ENCODE peak calls at places on chromosome 2, in seven cellular contexts. Z is right lobe of liver, S is cardiac fibroblast, R is transverse colon, G is mucosa of descending colon, J is heart right ventricle, Q is pancreas. H is an unnamed sample.

GRCh38 chr2:190579945-190580866 is 45.7 kb upstream of the NEMP2 start:
- DNase-seq in J (no peak), S (no peak), G (no peak), Z (no peak), Q (no peak), R (no peak), H (no peak)

GRCh38 chr2:237307495-237307894 is 106.5 kb downstream of the COL6A3 start:
- DNase-seq in Q (no peak), J (no peak), S (no peak), G (no peak), R (no peak), Z (no peak), H (no peak)

GRCh38 chr2:203682688-203683130 is 23.7 kb upstream of the CD28 start:
- DNase-seq in J (no peak), Z (no peak), G (no peak), R (no peak), Q (no peak), S (peak; percentile 97), H (no peak)

GRCh38 chr2:47535991-47536390 is 133.0 kb downstream of the MSH2 start:
- DNase-seq in J (no peak), S (peak; percentile 48), Z (no peak), R (no peak), Q (no peak), G (no peak), H (no peak)

GRCh38 chr2:68258854-68259253 is 6.5 kb upstream of the PPP3R1 start:
- DNase-seq in G (no peak), R (no peak), Z (no peak), Q (no peak), J (no peak), S (no peak), H (no peak)

GRCh38 chr2:161273038-161273760 is 35.0 kb upstream of the PSMD14 start:
- DNase-seq in Q (no peak), R (no peak), Z (no peak), J (no peak), S (peak; percentile 79), G (peak; percentile 74), H (peak; percentile 31)

GRCh38 chr2:10120938-10121574 is 1.5 kb upstream of the RRM2 start:
- DNase-seq in J (no peak), G (peak; percentile 57), R (peak; percentile 32), Z (no peak), Q (no peak), S (no peak), H (no peak)

GRCh38 chr2:41194235-41194634 is 742.3 kb upstream of the SLC8A1 start:
- DNase-seq in Z (peak; percentile 18), R (no peak), S (peak; percentile 61), Q (no peak), G (no peak), J (peak; percentile 21), H (peak; percentile 2)

GRCh38 chr2:263774-264492 is at the start of gene SH3YL1:
- DNase-seq in J (peak; percentile 24), R (peak; percentile 88), Q (peak; percentile 84), S (peak; percentile 19), Z (peak; percentile 45), G (peak; percentile 88), H (no peak)

GRCh38 chr2:240877460-240878340 is 9.1 kb downstream of the AGXT start:
- DNase-seq in Q (no peak), G (no peak), Z (no peak), J (peak; percentile 9), S (no peak), R (no peak), H (no peak)

GRCh38 chr2:183185534-183185933 is 61.3 kb downstream of the NUP35 start:
- DNase-seq in Z (no peak), R (no peak), G (no peak), Q (no peak), J (no peak), S (no peak), H (no peak)

GRCh38 chr2:120940726-120941256 is 205.1 kb downstream of the GLI2 start:
- DNase-seq in Z (no peak), R (no peak), Q (no peak), G (no peak), J (no peak), S (no peak), H (no peak)

GRCh38 chr2:237754182-237754581 is 44.4 kb upstream of the RBM44 start:
- DNase-seq in J (no peak), S (peak; percentile 23), G (no peak), R (no peak), Q (no peak), Z (no peak), H (no peak)

GRCh38 chr2:28366496-28367282 is 26.0 kb upstream of the FOSL2 start:
- DNase-seq in R (peak; percentile 78), S (peak; percentile 72), J (no peak), Z (no peak), G (peak; percentile 78), Q (no peak), H (no peak)

GRCh38 chr2:37615808-37616673 is 55.4 kb downstream of the CDC42EP3 start:
- DNase-seq in Q (no peak), R (peak; percentile 47), Z (peak; percentile 34), S (no peak), G (peak; percentile 32), J (peak; percentile 40), H (no peak)

GRCh38 chr2:31664949-31665724 is 84.4 kb upstream of the SRD5A2 start:
- DNase-seq in R (no peak), Q (no peak), G (no peak), Z (no peak), J (no peak), S (no peak), H (no peak)

GRCh38 chr2:67277450-67277849 is 119.7 kb upstream of the ETAA1 start:
- DNase-seq in S (no peak), J (no peak), R (peak; percentile 51), G (peak; percentile 65), Q (no peak), Z (peak; percentile 19), H (no peak)

GRCh38 chr2:7450188-7451156 is 533.3 kb downstream of the RNF144A start:
- DNase-seq in R (no peak), Z (no peak), J (no peak), G (no peak), S (no peak), Q (no peak), H (no peak)

GRCh38 chr2:7444614-7445013 is 527.4 kb downstream of the RNF144A start:
- DNase-seq in Z (no peak), R (no peak), J (no peak), S (no peak), G (no peak), Q (no peak), H (no peak)

GRCh38 chr2:7452110-7452851 is 535.1 kb downstream of the RNF144A start:
- DNase-seq in Z (no peak), J (no peak), S (no peak), G (no peak), Q (no peak), R (no peak), H (no peak)

GRCh38 chr2:7449287-7449686 is 532.1 kb downstream of the RNF144A start:
- DNase-seq in R (no peak), Q (no peak), G (no peak), S (no peak), J (no peak), Z (no peak), H (no peak)

GRCh38 chr2:7448578-7449264 is 531.5 kb downstream of the RNF144A start:
- DNase-seq in Q (no peak), S (no peak), R (no peak), G (no peak), Z (no peak), J (no peak), H (no peak)
- TF ChIP-seq CTCF in Q (no peak), S (no peak), R (no peak), G (no peak), Z (no peak), J (no peak), H (no peak)

GRCh38 chr2:207484444-207485391 is 45.0 kb upstream of the CREB1 start:
- DNase-seq in Z (no peak), J (no peak), G (no peak), S (no peak), Q (no peak), R (no peak), H (no peak)

GRCh38 chr2:207489251-207489650 is 40.5 kb upstream of the CREB1 start:
- DNase-seq in R (no peak), Z (no peak), J (no peak), Q (no peak), S (no peak), G (no peak), H (no peak)

GRCh38 chr2:207491086-207491485 is 38.7 kb upstream of the CREB1 start:
- DNase-seq in S (no peak), R (no peak), Q (no peak), J (no peak), Z (no peak), G (no peak), H (no peak)

GRCh38 chr2:207490441-207490840 is 39.3 kb upstream of the CREB1 start:
- DNase-seq in J (no peak), Q (no peak), G (no peak), Z (no peak), S (no peak), R (no peak), H (no peak)

GRCh38 chr2:207487650-207488315 is 42.0 kb upstream of the CREB1 start:
- DNase-seq in J (no peak), Z (no peak), G (no peak), Q (no peak), R (no peak), S (peak; percentile 84), H (no peak)
- TF ChIP-seq CTCF in J (no peak), Z (no peak), G (no peak), Q (no peak), R (no peak), S (peak; percentile 33), H (no peak)

GRCh38 chr2:73293534-73294171 is at the start of gene EGR4:
- DNase-seq in R (peak; percentile 55), S (peak; percentile 69), Z (peak; percentile 55), J (peak; percentile 34), Q (peak; percentile 39), G (peak; percentile 54), H (peak; percentile 36)
- TF ChIP-seq CTCF in R (no peak), S (no peak), Z (no peak), J (no peak), Q (no peak), G (no peak), H (peak; percentile 20)

GRCh38 chr2:212970132-212970531 is 181.3 kb downstream of the IKZF2 start:
- DNase-seq in S (no peak), Q (no peak), J (no peak), R (no peak), Z (no peak), G (no peak), H (no peak)

GRCh38 chr2:212974692-212975091 is 176.7 kb downstream of the IKZF2 start:
- DNase-seq in J (no peak), Z (no peak), Q (no peak), G (no peak), R (no peak), S (peak; percentile 81), H (no peak)

GRCh38 chr2:212977149-212977548 is 174.3 kb downstream of the IKZF2 start:
- DNase-seq in J (no peak), S (no peak), Q (no peak), G (no peak), Z (no peak), R (no peak), H (no peak)

GRCh38 chr2:212975333-212975732 is 176.1 kb downstream of the IKZF2 start:
- DNase-seq in Q (no peak), R (no peak), J (no peak), Z (no peak), G (no peak), S (no peak), H (no peak)

DNA sequence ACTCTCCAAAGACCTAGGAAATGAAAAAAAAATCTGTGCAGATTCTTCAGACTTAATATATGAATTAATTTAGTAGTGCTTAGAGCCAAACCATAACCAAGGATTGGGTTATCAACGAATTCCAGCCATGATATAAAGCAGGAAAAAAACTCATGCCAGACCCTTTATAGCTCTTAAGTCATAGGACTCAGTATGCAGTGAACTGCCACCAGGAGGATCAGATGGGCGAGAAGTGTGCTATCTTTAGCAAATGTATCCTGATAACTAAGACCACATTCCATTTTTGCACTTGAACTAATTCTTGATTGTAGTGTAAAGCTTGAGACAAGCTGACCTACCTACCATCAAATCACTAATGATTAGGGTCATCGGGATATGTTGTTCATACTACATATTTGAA is 178.1 kb downstream of the IKZF2 start:
- DNase-seq in Z (no peak), Q (no peak), G (no peak), R (no peak), S (no peak), J (no peak), H (no peak)
- TF ChIP-seq CTCF in Z (no peak), Q (no peak), G (no peak), R (no peak), S (no peak), J (no peak), H (peak; percentile 19)

H was measured in neural crest cell.